ENCODE peak calls at places on chromosomes 2 and 18, in five cellular contexts. P, D, Q, R and W are unnamed samples. For H3K4me1 and H3K9me3, the result is how much of the 10 kb centered on the place peaks cover.

GRCh38 chr18:32378705-32379104 is 92.0 kb downstream of the GAREM1 start:
- DNase-seq in P (peak), R (no peak), D (peak), Q (peak), W (no peak)

GRCh38 chr18:50649821-50650220 is 89.9 kb downstream of the MAPK4 start:
- DNase-seq in R (peak), P (peak), Q (peak), D (peak), W (no peak)

GRCh38 chr18:28824183-28824574 is 647.2 kb upstream of the CDH2 start:
- DNase-seq in P (no peak), Q (no peak), D (no peak), R (no peak), W (no peak)

GRCh38 chr2:177767768-177768167 is 304.8 kb downstream of the PDE11A start:
- DNase-seq in R (no peak), Q (no peak), D (no peak), P (no peak), W (no peak)

GRCh38 chr2:194686569-194686968 is 970.5 kb upstream of the SLC39A10 start:
- DNase-seq in D (no peak), P (no peak), R (no peak), Q (no peak), W (no peak)

GRCh38 chr18:30925795-30926194 is 116.7 kb downstream of the DSC3 start:
- DNase-seq in R (no peak), Q (no peak), D (peak), P (no peak), W (no peak)

GRCh38 chr18:55489742-55490055 is 98.3 kb downstream of the TCF4 start:
- DNase-seq in D (peak), R (no peak), P (no peak), Q (no peak), W (peak)

GRCh38 chr2:26848336-26849055 is 564 bp downstream of the DPYSL5 start:
- DNase-seq in D (no peak), R (no peak), Q (peak), P (peak), W (peak)

GRCh38 chr2:45120546-45120945 is 111.3 kb upstream of the SIX2 start:
- DNase-seq in P (no peak), R (no peak), D (peak), Q (no peak), W (no peak)

GRCh38 chr2:69917854-69918253 is 2.9 kb downstream of the MXD1 start:
- DNase-seq in D (peak), P (peak), Q (no peak), R (no peak), W (no peak)

GRCh38 chr2:198471291-198471690 is 666.9 kb downstream of the PLCL1 start:
- DNase-seq in Q (no peak), P (no peak), D (no peak), R (no peak), W (no peak)

GRCh38 chr2:56053679-56054078 is 130.1 kb upstream of the EFEMP1 start:
- DNase-seq in D (no peak), R (no peak), P (no peak), Q (no peak), W (no peak)

GRCh38 chr2:232030229-232030628 is 68.7 kb downstream of the DIS3L2 start:
- DNase-seq in D (no peak), R (no peak), P (no peak), Q (no peak), W (no peak)

GRCh38 chr2:212994976-212995375 is 156.4 kb downstream of the IKZF2 start:
- DNase-seq in R (no peak), D (no peak), Q (no peak), P (no peak), W (no peak)

GRCh38 chr2:45883601-45884000 is 232.1 kb downstream of the PRKCE start:
- DNase-seq in Q (no peak), P (no peak), D (no peak), R (no peak), W (no peak)

DNA sequence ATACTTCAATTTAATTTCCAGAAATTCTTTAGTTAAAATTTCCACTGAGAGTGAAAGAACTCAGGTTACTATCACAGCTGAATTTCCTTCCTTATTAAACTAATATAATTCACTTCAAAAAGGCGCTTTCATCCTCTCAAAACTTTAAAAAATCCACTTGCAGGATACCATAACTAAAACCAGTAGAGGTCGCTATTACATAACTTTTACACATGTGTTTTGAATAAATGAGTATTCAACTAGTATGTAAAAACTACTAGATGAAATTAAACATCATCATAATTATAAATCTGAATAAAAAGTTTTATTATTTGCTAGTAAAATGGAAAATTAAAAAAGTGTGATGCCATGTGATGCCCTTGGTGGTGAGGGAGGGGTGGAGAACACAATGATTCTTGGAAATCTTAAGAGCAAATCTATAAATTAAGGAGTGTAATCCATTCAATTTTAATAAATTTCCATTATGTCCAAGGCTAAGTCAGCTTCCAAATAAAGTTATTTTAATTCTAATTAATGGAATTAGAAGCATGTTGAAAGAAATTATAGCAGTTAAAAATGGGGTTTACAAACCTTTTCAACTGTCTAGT is 61.4 kb downstream of the SOS1 start:
- DNase-seq in R (no peak), D (peak), P (peak), Q (no peak), W (no peak)
- TF ChIP-seq CTCF in R (peak), D (no peak), P (peak), Q (peak), W (peak)

GRCh38 chr2:152489364-152489763 is 154.4 kb downstream of the FMNL2 start:
- DNase-seq in R (no peak), Q (no peak), D (no peak), P (no peak), W (no peak)
- H3K4me1 ChIP-seq in R (half or more), Q (under half), D (under half), P (under half), W (under half)

GRCh38 chr2:196130039-196130825 is 41.1 kb downstream of the STK17B start:
- DNase-seq in Q (no peak), R (no peak), D (no peak), P (no peak), W (no peak)
- H3K9me3 ChIP-seq in Q (under half), R (under half), D (under half), P (under half), W (under half)

GRCh38 chr2:235551965-235552364 is 58.1 kb downstream of the AGAP1 start:
- DNase-seq in D (peak), Q (peak), P (peak), R (no peak), W (peak)
- TF ChIP-seq CTCF in D (peak), Q (peak), P (peak), R (no peak), W (peak)

DNA sequence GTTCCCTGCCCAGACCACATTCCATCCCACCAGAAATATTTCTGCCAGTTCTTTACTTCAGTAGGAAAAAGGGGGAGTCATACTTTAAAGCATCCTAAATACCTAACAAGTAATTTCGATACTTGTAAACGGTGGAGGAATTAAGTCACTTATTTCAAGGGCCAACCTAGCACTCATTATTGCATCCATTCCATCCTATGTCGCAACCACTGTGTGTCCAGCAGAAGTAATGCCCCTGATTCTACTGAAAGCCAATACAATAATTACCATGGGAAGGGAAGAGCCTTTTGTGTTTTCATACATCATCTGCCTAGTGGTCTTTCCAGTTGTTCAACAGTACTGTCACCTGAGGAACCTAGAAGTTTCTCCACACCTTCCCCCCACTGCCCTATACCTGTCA is 12.5 kb downstream of the SERPINB8 start:
- DNase-seq in R (no peak), D (no peak), Q (no peak), P (no peak), W (no peak)
- H3K4me1 ChIP-seq in R (under half), D (under half), Q (under half), P (under half), W (under half)

DNA sequence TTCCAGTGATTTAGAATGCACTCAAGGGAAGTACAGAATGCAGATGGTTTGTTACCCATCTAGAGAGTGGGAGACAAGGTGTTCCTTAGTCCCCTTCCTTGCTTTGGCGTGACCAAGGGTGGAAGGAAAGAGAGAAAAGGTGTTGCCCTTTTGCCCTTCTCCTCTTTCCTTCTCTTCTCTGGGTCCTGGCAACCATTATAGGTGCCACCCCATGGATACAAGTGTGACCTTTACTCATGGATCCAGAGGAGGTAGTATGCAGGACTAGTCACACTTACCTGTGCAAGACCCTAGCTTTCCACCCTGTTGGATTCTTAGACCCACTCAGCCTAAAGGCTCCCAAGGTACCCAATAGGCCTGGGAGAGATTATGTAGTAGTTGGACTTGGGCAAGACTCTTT is 11.6 kb upstream of the RBFA start:
- DNase-seq in Q (no peak), R (no peak), D (peak), P (no peak), W (no peak)
- H3K9me3 ChIP-seq in Q (under half), R (half or more), D (under half), P (under half), W (under half)

GRCh38 chr2:36698978-36699377 is 2.5 kb downstream of the VIT start:
- DNase-seq in R (peak), D (no peak), P (no peak), Q (no peak), W (no peak)

GRCh38 chr2:36693825-36694224 is 2.7 kb upstream of the VIT start:
- DNase-seq in Q (no peak), D (no peak), R (no peak), P (no peak), W (no peak)

GRCh38 chr2:36697424-36698066 is 1.0 kb downstream of the VIT start:
- DNase-seq in R (no peak), D (no peak), Q (no peak), P (no peak), W (no peak)

GRCh38 chr2:36696533-36696932 is at the start of gene VIT:
- DNase-seq in R (no peak), D (peak), P (no peak), Q (no peak), W (no peak)

DNA sequence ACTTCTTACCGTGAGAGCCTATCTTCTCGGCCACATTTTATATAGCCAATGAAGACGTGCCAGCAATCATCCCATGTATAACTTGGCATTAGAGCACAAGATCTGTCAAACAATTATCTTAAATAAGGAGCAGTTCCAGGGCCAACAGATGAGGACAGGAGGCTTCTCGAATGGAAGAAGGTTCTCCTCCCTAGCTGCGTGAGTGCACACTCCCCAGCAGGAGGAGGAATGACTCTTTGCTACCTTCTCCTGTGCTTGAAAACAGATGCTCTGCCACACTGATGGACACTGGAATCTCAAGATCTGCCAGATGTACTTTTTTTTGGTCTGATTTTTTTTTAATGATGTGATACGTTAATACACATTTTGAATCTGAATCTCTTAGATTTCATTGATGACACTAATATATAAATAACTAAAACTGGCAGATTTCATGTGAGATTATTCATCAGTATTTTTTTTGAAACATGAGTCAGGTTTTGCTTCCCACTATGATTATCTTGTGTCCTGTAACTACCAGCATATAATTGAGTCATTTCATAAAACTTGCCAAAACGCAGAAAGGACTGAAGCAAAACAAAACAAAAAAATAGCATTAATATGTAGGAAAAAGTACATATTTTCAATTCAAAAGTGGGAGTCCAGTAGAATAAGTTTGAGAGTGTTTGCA is 626 bp upstream of the VIT start:
- DNase-seq in R (no peak), P (no peak), D (peak), Q (no peak), W (no peak)
- TF ChIP-seq CTCF in R (no peak), P (peak), D (peak), Q (no peak), W (no peak)

GRCh38 chr2:127649684-127650040 is 3.7 kb downstream of the GPR17 start:
- DNase-seq in P (peak), D (peak), R (peak), Q (peak), W (peak)
- H3K4me1 ChIP-seq in P (under half), D (under half), R (half or more), Q (under half), W (under half)